ENCODE peak calls at places on chromosome 1, in five cellular contexts. L is left colon; U is naive thymus-derived CD8-positive, alpha-beta T cell; E is activated CD8-positive, alpha-beta T cell treated with anti-CD3 and anti-CD28 coated beads for 36 hours; X is naive B cell. N is an unnamed sample.

GRCh38 chr1:2036287-2036686 is 13.9 kb upstream of the PRKCZ start:
- ATAC-seq in L (no peak), U (no peak), E (no peak), X (no peak), N (no peak)

GRCh38 chr1:202588644-202589189 is 121.5 kb downstream of the SYT2 start:
- ATAC-seq in L (no peak), U (no peak), E (no peak), X (no peak), N (no peak)

GRCh38 chr1:233993651-233994050 is 89.2 kb downstream of the SLC35F3 start:
- ATAC-seq in L (no peak), U (no peak), E (peak), X (no peak), N (no peak)

GRCh38 chr1:221234821-221235220 is 355.6 kb downstream of the HLX start:
- ATAC-seq in L (no peak), U (no peak), E (no peak), X (no peak), N (no peak)

GRCh38 chr1:179080866-179081695 is 789 bp upstream of the TOR3A start:
- ATAC-seq in L (no peak), U (peak), E (peak), X (peak), N (peak)

GRCh38 chr1:182381962-182382819 is 9.4 kb downstream of the GLUL start:
- ATAC-seq in L (peak), U (no peak), E (no peak), X (no peak), N (no peak)

GRCh38 chr1:102732927-102733326 is 375.4 kb downstream of the COL11A1 start:
- ATAC-seq in L (no peak), U (no peak), E (no peak), X (no peak), N (no peak)

GRCh38 chr1:159941867-159942560 is 3.4 kb downstream of the IGSF9 start:
- ATAC-seq in L (no peak), U (no peak), E (no peak), X (no peak), N (no peak)